ENCODE peak calls at places on chromosome 21, in four cellular contexts. One of them, this sample, is unnamed.

GRCh38 chr21:26388731-26389231 is 184.3 kb downstream of the CYYR1 start:
- DNase-seq in GM12878: no peak
- DNase-seq in HepG2: no peak
- DNase-seq in K562: no peak
- DNase-seq in this sample: no peak

GRCh38 chr21:42193131-42193671 is 25.7 kb upstream of the ABCG1 start:
- DNase-seq in GM12878: no peak
- DNase-seq in K562: no peak
- DNase-seq in HepG2: no peak
- DNase-seq in this sample: no peak

GRCh38 chr21:37087188-37087587 is 14.1 kb downstream of the TTC3 start:
- DNase-seq in K562: peak
- DNase-seq in HepG2: no peak
- DNase-seq in GM12878: no peak
- DNase-seq in this sample: no peak

GRCh38 chr21:26572668-26573381 is at the start of gene CYYR1:
- DNase-seq in HepG2: no peak
- DNase-seq in K562: no peak
- DNase-seq in GM12878: no peak
- DNase-seq in this sample: peak

GRCh38 chr21:15229390-15229789 is 164.6 kb upstream of the NRIP1 start:
- DNase-seq in GM12878: no peak
- DNase-seq in HepG2: no peak
- DNase-seq in K562: no peak
- DNase-seq in this sample: no peak

GRCh38 chr21:41185802-41186201 is 17.8 kb downstream of the BACE2 start:
- DNase-seq in K562: no peak
- DNase-seq in GM12878: no peak
- DNase-seq in HepG2: no peak
- DNase-seq in this sample: no peak

GRCh38 chr21:26554365-26554764 is 18.7 kb downstream of the CYYR1 start:
- DNase-seq in HepG2: no peak
- DNase-seq in GM12878: no peak
- DNase-seq in K562: no peak
- DNase-seq in this sample: no peak

GRCh38 chr21:42724226-42724920 is 71.0 kb downstream of the PDE9A start:
- DNase-seq in K562: no peak
- DNase-seq in HepG2: peak
- DNase-seq in GM12878: no peak
- DNase-seq in this sample: no peak

GRCh38 chr21:14080040-14080763 is 130.6 kb downstream of the LIPI start:
- DNase-seq in HepG2: no peak
- DNase-seq in K562: no peak
- DNase-seq in GM12878: no peak
- DNase-seq in this sample: no peak

GRCh38 chr21:39385299-39386145 is 36.6 kb upstream of the HMGN1 start:
- DNase-seq in HepG2: peak
- DNase-seq in GM12878: no peak
- DNase-seq in K562: no peak
- DNase-seq in this sample: no peak

GRCh38 chr21:14321042-14321441 is 61.9 kb downstream of the HSPA13 start:
- DNase-seq in K562: no peak
- DNase-seq in HepG2: no peak
- DNase-seq in GM12878: no peak
- DNase-seq in this sample: no peak

GRCh38 chr21:36980280-36981048 is 14.0 kb upstream of the HLCS start:
- DNase-seq in K562: no peak
- DNase-seq in HepG2: no peak
- DNase-seq in GM12878: no peak
- DNase-seq in this sample: peak

GRCh38 chr21:26007911-26008579 is 162.5 kb downstream of the APP start:
- DNase-seq in GM12878: no peak
- DNase-seq in HepG2: no peak
- DNase-seq in K562: no peak
- DNase-seq in this sample: no peak

GRCh38 chr21:25859264-25859931 is 124.6 kb downstream of the GABPA start:
- DNase-seq in GM12878: no peak
- DNase-seq in HepG2: no peak
- DNase-seq in K562: no peak
- DNase-seq in this sample: no peak

GRCh38 chr21:39422468-39423241 is 22.9 kb downstream of the LCA5L start:
- DNase-seq in HepG2: no peak
- DNase-seq in GM12878: peak
- DNase-seq in K562: peak
- DNase-seq in this sample: no peak

GRCh38 chr21:37204580-37204979 is 62.6 kb downstream of the VPS26C start:
- DNase-seq in GM12878: no peak
- DNase-seq in K562: no peak
- DNase-seq in HepG2: no peak
- DNase-seq in this sample: no peak

GRCh38 chr21:19981938-19982337 is 1016.3 kb upstream of the NCAM2 start:
- DNase-seq in HepG2: no peak
- DNase-seq in GM12878: no peak
- DNase-seq in K562: no peak
- DNase-seq in this sample: no peak

GRCh38 chr21:46038871-46039397 is 57.4 kb downstream of the COL6A1 start:
- DNase-seq in GM12878: no peak
- DNase-seq in HepG2: no peak
- DNase-seq in K562: peak
- DNase-seq in this sample: no peak

GRCh38 chr21:39519835-39520234 is 68.1 kb downstream of the SH3BGR start:
- DNase-seq in HepG2: no peak
- DNase-seq in GM12878: no peak
- DNase-seq in K562: no peak
- DNase-seq in this sample: no peak

GRCh38 chr21:45348591-45349327 is 56.2 kb upstream of the COL18A1 start:
- DNase-seq in HepG2: no peak
- DNase-seq in K562: no peak
- DNase-seq in GM12878: no peak
- DNase-seq in this sample: no peak

GRCh38 chr21:19031956-19032355 is 628.4 kb upstream of the TMPRSS15 start:
- DNase-seq in K562: no peak
- DNase-seq in GM12878: no peak
- DNase-seq in HepG2: no peak
- DNase-seq in this sample: no peak

GRCh38 chr21:31654340-31654739 is 5.2 kb upstream of the SOD1 start:
- DNase-seq in GM12878: no peak
- DNase-seq in HepG2: no peak
- DNase-seq in K562: no peak
- DNase-seq in this sample: peak

GRCh38 chr21:31660134-31660565 is 657 bp downstream of the SOD1 start:
- DNase-seq in K562: no peak
- DNase-seq in GM12878: no peak
- DNase-seq in HepG2: no peak
- DNase-seq in this sample: peak

GRCh38 chr21:31658053-31658452 is 1.4 kb upstream of the SOD1 start:
- DNase-seq in GM12878: no peak
- DNase-seq in K562: peak
- DNase-seq in HepG2: peak
- DNase-seq in this sample: no peak

GRCh38 chr21:31659286-31660133 is at the start of gene SOD1:
- DNase-seq in HepG2: peak
- DNase-seq in GM12878: peak
- DNase-seq in K562: peak
- DNase-seq in this sample: peak

DNA sequence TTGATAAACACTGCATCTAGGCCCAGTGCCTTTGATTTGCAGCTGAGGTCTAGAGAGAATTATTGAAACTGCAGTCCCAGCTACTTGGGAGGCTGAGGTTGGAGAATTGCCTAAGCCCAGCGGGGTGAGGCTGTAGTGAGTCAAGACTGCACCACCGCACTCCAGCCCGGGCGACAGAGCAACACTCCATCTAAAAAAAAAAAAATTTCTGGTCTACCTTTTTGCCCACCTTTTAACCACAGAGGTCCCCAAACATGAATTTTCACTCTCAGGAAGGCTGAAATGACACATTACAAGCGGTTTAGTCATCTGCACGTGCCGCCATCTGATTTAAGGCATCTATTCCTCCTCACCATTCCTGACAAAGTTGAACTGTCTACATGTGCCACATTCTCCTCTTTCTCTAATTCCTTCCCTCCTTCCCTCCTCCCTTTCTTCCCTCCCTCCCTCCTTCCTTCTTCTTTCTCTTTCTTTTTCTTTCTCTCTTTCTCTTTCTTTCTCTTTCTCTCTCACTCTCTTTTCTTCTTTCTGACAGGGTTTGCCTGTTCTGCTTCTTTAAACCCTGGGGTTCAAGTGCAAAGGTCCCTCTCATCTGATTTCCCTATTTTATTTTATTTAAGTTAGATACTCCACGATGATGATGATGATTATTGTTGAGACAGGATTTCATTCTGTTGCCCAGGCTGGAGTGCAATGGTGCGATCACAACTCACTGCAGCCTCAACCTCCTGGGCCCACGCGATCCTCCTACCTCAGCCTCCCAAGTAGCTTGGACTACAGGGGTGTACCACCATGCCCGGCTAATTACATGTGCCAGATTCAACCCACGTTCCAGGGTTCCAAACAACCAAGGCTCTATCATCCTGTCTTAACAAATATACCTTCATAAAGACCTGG is 3.0 kb upstream of the SOD1 start:
- DNase-seq in HepG2: no peak
- DNase-seq in K562: no peak
- DNase-seq in GM12878: no peak
- DNase-seq in this sample: no peak
- TF ChIP-seq TCF7 in HepG2: no peak
- TF ChIP-seq TCF7 in K562: no peak
- TF ChIP-seq TCF7 in GM12878: no peak
- TF ChIP-seq TCF7 in this sample: no peak

DNA sequence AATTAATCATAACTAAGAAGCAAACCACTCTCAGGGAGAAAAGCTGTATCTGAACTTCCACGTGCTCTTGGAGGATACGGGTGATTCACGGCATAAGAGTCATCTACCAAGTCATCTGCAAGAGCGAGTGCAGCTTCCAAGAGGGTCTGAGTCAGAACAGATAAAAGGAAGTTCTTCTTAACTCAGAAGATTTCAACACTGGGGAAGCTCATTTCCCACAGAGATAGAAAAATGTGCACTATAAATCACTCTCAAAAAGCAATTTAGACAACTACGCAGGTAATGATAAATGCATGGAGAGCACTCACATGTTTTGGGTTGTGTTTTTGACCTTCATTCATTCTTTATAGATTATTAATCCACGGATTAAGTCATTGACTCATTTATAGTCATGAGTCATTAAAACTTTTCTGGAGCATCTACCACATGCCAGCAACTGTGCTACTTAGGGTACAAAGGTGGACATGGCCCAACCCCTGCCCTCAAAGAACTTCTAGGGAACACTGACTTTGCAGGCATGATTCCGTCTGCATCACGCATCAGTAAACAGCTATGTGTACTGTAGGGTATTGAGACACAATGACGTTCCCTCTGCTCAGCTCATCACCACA is 20.8 kb downstream of the KCNJ15 start:
- DNase-seq in GM12878: no peak
- DNase-seq in HepG2: no peak
- DNase-seq in K562: peak
- DNase-seq in this sample: no peak
- TF ChIP-seq TCF7 in GM12878: no peak
- TF ChIP-seq TCF7 in HepG2: no peak
- TF ChIP-seq TCF7 in K562: no peak
- TF ChIP-seq TCF7 in this sample: no peak

DNA sequence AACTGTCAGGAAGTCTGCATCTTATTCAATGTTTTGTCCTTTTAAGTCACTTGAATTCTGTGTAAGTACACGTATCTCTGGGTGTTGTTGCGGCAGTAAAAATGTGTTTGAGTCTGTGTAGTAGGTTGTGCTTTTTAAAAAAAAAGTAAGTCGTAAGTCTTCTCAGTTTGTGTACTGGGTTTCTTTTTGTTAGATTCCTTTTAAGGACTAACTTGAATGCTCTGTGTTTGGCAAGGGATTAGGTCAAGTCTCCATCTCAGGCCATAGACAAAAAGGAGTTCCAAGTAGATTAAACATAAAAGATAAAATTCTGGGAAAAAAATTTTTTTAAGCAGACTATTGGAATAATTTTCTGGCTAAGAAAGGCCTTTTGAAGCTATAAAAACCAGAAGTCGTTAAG is 113.1 kb downstream of the ATP5PO start:
- DNase-seq in HepG2: no peak
- DNase-seq in K562: no peak
- DNase-seq in GM12878: no peak
- DNase-seq in this sample: no peak
- TF ChIP-seq TCF7 in HepG2: no peak
- TF ChIP-seq TCF7 in K562: no peak
- TF ChIP-seq TCF7 in GM12878: no peak
- TF ChIP-seq TCF7 in this sample: no peak

GRCh38 chr21:33975548-33976081 is 60.0 kb upstream of the ATP5PO start:
- DNase-seq in K562: peak
- DNase-seq in HepG2: no peak
- DNase-seq in GM12878: peak
- DNase-seq in this sample: no peak
- TF ChIP-seq TCF7 in K562: no peak
- TF ChIP-seq TCF7 in HepG2: no peak
- TF ChIP-seq TCF7 in GM12878: no peak
- TF ChIP-seq TCF7 in this sample: no peak

GRCh38 chr21:43778469-43779335 is 2.6 kb upstream of the CSTB start:
- DNase-seq in GM12878: no peak
- DNase-seq in K562: peak
- DNase-seq in HepG2: no peak
- DNase-seq in this sample: no peak
- TF ChIP-seq TCF7 in GM12878: no peak
- TF ChIP-seq TCF7 in K562: no peak
- TF ChIP-seq TCF7 in HepG2: no peak
- TF ChIP-seq TCF7 in this sample: no peak

GRCh38 chr21:34762761-34763160 is 94.0 kb downstream of the CLIC6 start:
- DNase-seq in K562: no peak
- DNase-seq in GM12878: no peak
- DNase-seq in HepG2: no peak
- DNase-seq in this sample: no peak
- TF ChIP-seq TCF7 in K562: no peak
- TF ChIP-seq TCF7 in GM12878: no peak
- TF ChIP-seq TCF7 in HepG2: no peak
- TF ChIP-seq TCF7 in this sample: no peak